ENCODE peak calls at places on chromosomes 2 and 18, in five cellular contexts. U is body of pancreas, B is NB4, O is EH, E is COR-L47. M is an unnamed sample.

GRCh38 chr2:240140511-240140910 is at the start of gene OTOS:
- DNase-seq in U (no peak), B (no peak), O (no peak), E (no peak), M (no peak)

GRCh38 chr2:235270951-235271350 is 222.9 kb upstream of the AGAP1 start:
- DNase-seq in U (no peak), B (peak; percentile 87), O (peak; percentile 64), E (no peak), M (no peak)

GRCh38 chr2:97844311-97844859 is 131.0 kb downstream of the ZAP70 start:
- DNase-seq in U (no peak), B (no peak), O (no peak), E (no peak), M (peak; percentile 71)

GRCh38 chr2:95277246-95277906 is 3.1 kb downstream of the PROM2 start:
- DNase-seq in U (peak; percentile 54), B (no peak), O (peak; percentile 5), E (no peak), M (no peak)

GRCh38 chr2:241514986-241515737 is 6.8 kb upstream of the STK25 start:
- DNase-seq in U (no peak), B (no peak), O (peak; percentile 21), E (no peak), M (no peak)

GRCh38 chr18:58263055-58263732 is 219.2 kb downstream of the NEDD4L start:
- DNase-seq in U (no peak), B (no peak), O (peak; percentile 42), E (no peak), M (no peak)

GRCh38 chr2:146634256-146635068 is 1210.4 kb upstream of the ACVR2A start:
- DNase-seq in U (no peak), B (no peak), O (peak; percentile 66), E (no peak), M (no peak)

GRCh38 chr2:179655627-179656026 is 205.8 kb downstream of the ZNF385B start:
- DNase-seq in U (no peak), B (no peak), O (peak; percentile 68), E (no peak), M (no peak)

GRCh38 chr18:23217781-23218180 is 82.5 kb downstream of the CABLES1 start:
- DNase-seq in U (no peak), B (no peak), O (no peak), E (no peak), M (no peak)

GRCh38 chr18:74818776-74819175 is 221.1 kb downstream of the ZNF407 start:
- DNase-seq in U (no peak), B (no peak), O (peak; percentile 18), E (no peak), M (no peak)

GRCh38 chr18:26157326-26157725 is 23.7 kb downstream of the PSMA8 start:
- DNase-seq in U (no peak), B (no peak), O (no peak), E (no peak), M (no peak)

GRCh38 chr18:74718312-74718711 is 120.6 kb downstream of the ZNF407 start:
- DNase-seq in U (no peak), B (no peak), O (no peak), E (no peak), M (no peak)

GRCh38 chr2:64609229-64609994 is 44.3 kb downstream of the SERTAD2 start:
- DNase-seq in U (peak; percentile 73), B (peak; percentile 76), O (peak; percentile 38), E (no peak), M (no peak)

GRCh38 chr2:10245661-10246060 is 57.0 kb upstream of the HPCAL1 start:
- DNase-seq in U (no peak), B (no peak), O (no peak), E (no peak), M (no peak)

GRCh38 chr2:56230171-56230570 is 46.4 kb downstream of the CCDC85A start:
- DNase-seq in U (no peak), B (no peak), O (peak; percentile 79), E (no peak), M (peak; percentile 24)

GRCh38 chr2:101892377-101892776 is 99.4 kb upstream of the IL1R2 start:
- DNase-seq in U (no peak), B (no peak), O (no peak), E (no peak), M (no peak)

GRCh38 chr2:233209117-233209977 is 42.1 kb upstream of the ATG16L1 start:
- DNase-seq in U (no peak), B (no peak), O (peak; percentile 58), E (peak; percentile 31), M (no peak)

GRCh38 chr18:11982981-11983380 is 1.7 kb downstream of the IMPA2 start:
- DNase-seq in U (no peak), B (peak; percentile 63), O (no peak), E (no peak), M (no peak)

GRCh38 chr2:238913931-238914647 is 66.2 kb downstream of the TWIST2 start:
- DNase-seq in U (no peak), B (no peak), O (peak; percentile 33), E (no peak), M (no peak)

GRCh38 chr2:216583157-216583556 is 50.1 kb upstream of the IGFBP2 start:
- DNase-seq in U (no peak), B (no peak), O (peak; percentile 93), E (no peak), M (no peak)

GRCh38 chr2:165203689-165204559 is at the start of gene SCN3A:
- DNase-seq in U (peak; percentile 27), B (peak; percentile 37), O (peak; percentile 62), E (peak; percentile 75), M (peak; percentile 85)

M was measured in NCI-H1105 treated with DMSO at 0.1 percent for 48 hours.